ENCODE peak calls at places on chromosomes 2 and 18, in six cellular contexts. One of them, this sample, is unnamed.

GRCh38 chr2:26597197-26597596 is 44.0 kb downstream of the CIB4 start:
- DNase-seq in GM12865: no peak
- DNase-seq in WTC11: no peak
- DNase-seq in keratinocyte: no peak
- DNase-seq in CD14-positive monocyte: no peak
- DNase-seq in HCT116: no peak
- DNase-seq in this sample: no peak

GRCh38 chr2:10478916-10479315 is 30.8 kb upstream of the ODC1 start:
- DNase-seq in GM12865: no peak
- DNase-seq in WTC11: no peak
- DNase-seq in keratinocyte: no peak
- DNase-seq in CD14-positive monocyte: peak
- DNase-seq in HCT116: no peak
- DNase-seq in this sample: no peak

GRCh38 chr2:121210691-121211090 is 74.3 kb downstream of the TFCP2L1 start:
- DNase-seq in GM12865: no peak
- DNase-seq in WTC11: no peak
- DNase-seq in keratinocyte: no peak
- DNase-seq in CD14-positive monocyte: no peak
- DNase-seq in HCT116: peak
- DNase-seq in this sample: no peak

GRCh38 chr18:67621025-67621713 is 104.6 kb upstream of the DSEL start:
- DNase-seq in GM12865: no peak
- DNase-seq in WTC11: no peak
- DNase-seq in keratinocyte: no peak
- DNase-seq in CD14-positive monocyte: no peak
- DNase-seq in HCT116: no peak
- DNase-seq in this sample: no peak

GRCh38 chr18:7566587-7567486 is at the start of gene PTPRM:
- DNase-seq in GM12865: peak
- DNase-seq in WTC11: peak
- DNase-seq in keratinocyte: no peak
- DNase-seq in CD14-positive monocyte: peak
- DNase-seq in HCT116: peak
- DNase-seq in this sample: peak

GRCh38 chr2:98114643-98115355 is 27.8 kb downstream of the VWA3B start:
- DNase-seq in GM12865: no peak
- DNase-seq in WTC11: no peak
- DNase-seq in keratinocyte: no peak
- DNase-seq in CD14-positive monocyte: no peak
- DNase-seq in HCT116: no peak
- DNase-seq in this sample: no peak

GRCh38 chr2:53559302-53559967 is 208.2 kb upstream of the CHAC2 start:
- DNase-seq in GM12865: no peak
- DNase-seq in WTC11: no peak
- DNase-seq in keratinocyte: peak
- DNase-seq in CD14-positive monocyte: no peak
- DNase-seq in HCT116: peak
- DNase-seq in this sample: no peak

GRCh38 chr18:75154997-75155396 is 53.9 kb downstream of the PTGR3 start:
- DNase-seq in GM12865: no peak
- DNase-seq in WTC11: no peak
- DNase-seq in keratinocyte: no peak
- DNase-seq in CD14-positive monocyte: no peak
- DNase-seq in HCT116: no peak
- DNase-seq in this sample: no peak

GRCh38 chr2:63486861-63487290 is 101.4 kb downstream of the WDPCP start:
- DNase-seq in GM12865: peak
- DNase-seq in WTC11: no peak
- DNase-seq in keratinocyte: no peak
- DNase-seq in CD14-positive monocyte: no peak
- DNase-seq in HCT116: no peak
- DNase-seq in this sample: no peak

GRCh38 chr2:101628050-101628392 is 69.5 kb upstream of the MAP4K4 start:
- DNase-seq in GM12865: no peak
- DNase-seq in WTC11: no peak
- DNase-seq in keratinocyte: no peak
- DNase-seq in CD14-positive monocyte: no peak
- DNase-seq in HCT116: no peak
- DNase-seq in this sample: no peak

GRCh38 chr2:39326644-39327043 is 82.9 kb upstream of the CDKL4 start:
- DNase-seq in GM12865: no peak
- DNase-seq in WTC11: no peak
- DNase-seq in keratinocyte: no peak
- DNase-seq in CD14-positive monocyte: no peak
- DNase-seq in HCT116: no peak
- DNase-seq in this sample: no peak

DNA sequence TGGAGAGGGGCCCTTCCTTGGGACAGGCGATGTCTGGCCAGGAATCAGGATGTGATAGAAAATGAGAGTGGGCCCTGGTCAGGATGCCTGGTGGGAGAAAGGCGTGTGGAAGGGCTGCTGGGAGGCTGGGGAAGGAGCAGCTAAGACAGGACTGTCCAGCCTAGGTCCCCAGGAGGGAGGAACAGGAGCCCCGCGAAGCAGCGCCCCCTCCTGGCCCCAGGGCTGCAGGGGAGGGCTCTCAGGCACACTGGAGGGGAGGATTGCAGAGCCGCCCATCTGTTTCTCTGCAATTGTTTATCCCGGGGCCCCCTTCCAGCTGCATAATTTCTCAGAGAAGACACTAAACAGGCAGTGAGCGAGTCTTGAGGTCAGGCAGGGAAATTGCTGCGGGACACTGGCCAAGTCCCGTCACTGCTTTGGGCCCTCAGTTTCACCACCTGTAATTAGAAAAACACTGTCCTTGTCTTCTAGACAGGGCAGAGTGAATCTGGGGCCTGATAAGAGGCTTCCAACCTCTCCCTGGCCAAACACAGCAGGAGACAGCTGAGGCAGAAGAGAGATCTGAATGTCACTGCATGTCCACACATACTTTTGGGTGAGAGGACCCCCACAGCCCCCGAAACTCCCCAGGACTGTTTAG is 3.9 kb upstream of the NPPC start:
- DNase-seq in GM12865: peak
- DNase-seq in WTC11: peak
- DNase-seq in keratinocyte: no peak
- DNase-seq in CD14-positive monocyte: no peak
- DNase-seq in HCT116: no peak
- DNase-seq in this sample: peak
- TF ChIP-seq CTCF in GM12865: peak
- TF ChIP-seq CTCF in WTC11: peak
- TF ChIP-seq CTCF in keratinocyte: peak
- TF ChIP-seq CTCF in CD14-positive monocyte: no peak
- TF ChIP-seq CTCF in HCT116: peak
- TF ChIP-seq CTCF in this sample: peak

GRCh38 chr18:34223164-34223892 is 1.4 kb downstream of the NOL4 start:
- DNase-seq in GM12865: peak
- DNase-seq in WTC11: peak
- DNase-seq in keratinocyte: no peak
- DNase-seq in CD14-positive monocyte: no peak
- DNase-seq in HCT116: no peak
- DNase-seq in this sample: peak

GRCh38 chr18:34222396-34223163 is 2.1 kb downstream of the NOL4 start:
- DNase-seq in GM12865: peak
- DNase-seq in WTC11: peak
- DNase-seq in keratinocyte: no peak
- DNase-seq in CD14-positive monocyte: no peak
- DNase-seq in HCT116: no peak
- DNase-seq in this sample: peak

GRCh38 chr18:34223893-34224422 is 755 bp downstream of the NOL4 start:
- DNase-seq in GM12865: peak
- DNase-seq in WTC11: no peak
- DNase-seq in keratinocyte: no peak
- DNase-seq in CD14-positive monocyte: no peak
- DNase-seq in HCT116: no peak
- DNase-seq in this sample: peak

GRCh38 chr18:34225218-34225553 is 473 bp upstream of the NOL4 start:
- DNase-seq in GM12865: no peak
- DNase-seq in WTC11: no peak
- DNase-seq in keratinocyte: no peak
- DNase-seq in CD14-positive monocyte: no peak
- DNase-seq in HCT116: no peak
- DNase-seq in this sample: no peak

DNA sequence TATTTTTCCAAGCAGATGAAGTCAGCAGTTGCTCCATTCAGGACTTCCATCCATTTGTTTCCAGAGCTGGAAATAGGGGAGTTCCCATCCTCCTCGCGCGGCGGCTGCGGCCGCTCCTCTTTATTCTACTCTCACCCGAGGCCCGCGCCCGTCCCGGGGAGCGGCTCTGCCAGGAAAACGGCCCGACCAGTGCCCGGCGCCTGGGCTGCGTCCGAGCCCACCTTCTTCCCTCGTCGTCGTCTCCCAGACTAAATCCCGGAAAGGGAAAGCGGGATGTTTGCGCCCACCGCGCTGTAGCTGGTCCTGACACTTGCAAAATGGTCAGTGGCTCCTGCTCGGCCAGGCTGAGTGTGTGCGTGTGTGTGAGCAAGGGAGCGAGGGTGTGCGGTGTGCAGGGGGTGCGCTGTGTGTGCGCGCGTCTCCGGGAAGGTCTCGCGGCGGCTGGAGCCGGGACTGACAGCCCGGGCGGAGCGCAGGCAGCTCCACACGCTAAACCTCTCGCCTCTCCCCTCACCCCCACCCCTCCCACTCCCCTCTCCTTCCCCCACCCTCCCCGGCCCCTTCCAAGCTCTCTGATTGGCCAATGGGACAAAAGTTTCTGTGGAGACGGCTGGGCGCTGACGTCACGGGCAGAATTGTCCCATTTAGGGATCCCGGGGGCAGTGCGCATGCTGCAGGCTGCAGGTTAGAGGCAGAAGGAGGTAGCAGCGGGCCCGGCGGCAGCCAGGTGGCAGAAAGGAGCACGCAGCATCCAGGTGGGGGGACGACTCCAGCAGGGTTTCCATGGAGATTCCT is at the start of gene NOL4:
- DNase-seq in GM12865: peak
- DNase-seq in WTC11: peak
- DNase-seq in keratinocyte: no peak
- DNase-seq in CD14-positive monocyte: no peak
- DNase-seq in HCT116: no peak
- DNase-seq in this sample: peak
- TF ChIP-seq CTCF in GM12865: peak
- TF ChIP-seq CTCF in WTC11: peak
- TF ChIP-seq CTCF in keratinocyte: peak
- TF ChIP-seq CTCF in CD14-positive monocyte: no peak
- TF ChIP-seq CTCF in HCT116: no peak
- TF ChIP-seq CTCF in this sample: peak

GRCh38 chr2:20523798-20524197 is 76.9 kb downstream of the RHOB start:
- DNase-seq in GM12865: no peak
- DNase-seq in WTC11: no peak
- DNase-seq in keratinocyte: no peak
- DNase-seq in CD14-positive monocyte: no peak
- DNase-seq in HCT116: no peak
- DNase-seq in this sample: no peak

GRCh38 chr2:20526146-20526545 is 79.3 kb downstream of the RHOB start:
- DNase-seq in GM12865: no peak
- DNase-seq in WTC11: no peak
- DNase-seq in keratinocyte: no peak
- DNase-seq in CD14-positive monocyte: no peak
- DNase-seq in HCT116: no peak
- DNase-seq in this sample: no peak

GRCh38 chr2:20526666-20527065 is 79.8 kb downstream of the RHOB start:
- DNase-seq in GM12865: no peak
- DNase-seq in WTC11: no peak
- DNase-seq in keratinocyte: no peak
- DNase-seq in CD14-positive monocyte: no peak
- DNase-seq in HCT116: no peak
- DNase-seq in this sample: no peak

GRCh38 chr2:20524412-20525040 is 77.7 kb downstream of the RHOB start:
- DNase-seq in GM12865: peak
- DNase-seq in WTC11: no peak
- DNase-seq in keratinocyte: no peak
- DNase-seq in CD14-positive monocyte: no peak
- DNase-seq in HCT116: no peak
- DNase-seq in this sample: peak

GRCh38 chr2:20525041-20526035 is 78.5 kb downstream of the RHOB start:
- DNase-seq in GM12865: peak
- DNase-seq in WTC11: no peak
- DNase-seq in keratinocyte: no peak
- DNase-seq in CD14-positive monocyte: no peak
- DNase-seq in HCT116: no peak
- DNase-seq in this sample: peak
- TF ChIP-seq CTCF in GM12865: no peak
- TF ChIP-seq CTCF in WTC11: no peak
- TF ChIP-seq CTCF in keratinocyte: no peak
- TF ChIP-seq CTCF in CD14-positive monocyte: no peak
- TF ChIP-seq CTCF in HCT116: no peak
- TF ChIP-seq CTCF in this sample: peak

DNA sequence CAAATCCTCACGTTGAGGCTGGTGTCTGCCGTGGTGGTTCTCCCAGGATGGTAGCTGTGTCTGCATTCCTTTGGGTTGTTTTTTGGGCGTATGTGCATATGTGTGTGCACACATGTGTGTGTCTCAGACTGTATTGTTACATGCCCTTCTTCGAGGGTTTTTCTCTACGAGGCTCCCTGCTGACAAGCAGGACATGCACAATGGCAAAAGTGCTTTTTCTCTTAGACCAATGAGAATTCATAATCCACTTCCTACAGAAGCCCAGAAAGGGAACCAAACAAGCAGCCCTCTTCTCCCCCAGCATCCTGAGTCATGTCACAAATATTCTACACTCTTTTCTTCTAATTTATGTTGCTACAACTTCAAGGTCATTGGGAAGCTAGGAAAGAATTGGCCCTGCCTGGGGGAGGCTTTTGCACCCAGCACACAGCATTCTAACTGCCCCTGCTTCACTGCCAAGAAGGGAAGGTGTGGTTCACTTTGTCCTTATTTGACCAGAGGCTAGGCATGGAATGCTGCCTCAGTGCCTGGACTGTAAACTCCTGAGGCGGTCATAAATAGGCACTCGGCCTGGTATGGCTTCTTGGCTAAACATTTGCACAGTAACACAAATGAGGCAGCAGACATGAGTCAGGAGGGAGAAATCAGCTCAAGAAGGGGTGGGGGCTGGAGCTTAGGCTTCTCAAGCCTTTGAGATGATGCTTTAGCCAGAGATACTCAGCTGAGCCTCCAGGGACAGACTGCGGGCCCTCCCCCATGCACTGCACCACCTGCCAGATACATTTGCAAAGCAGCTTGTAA is 92.6 kb upstream of the KLF7 start:
- DNase-seq in GM12865: no peak
- DNase-seq in WTC11: no peak
- DNase-seq in keratinocyte: peak
- DNase-seq in CD14-positive monocyte: no peak
- DNase-seq in HCT116: no peak
- DNase-seq in this sample: no peak
- TF ChIP-seq CTCF in GM12865: no peak
- TF ChIP-seq CTCF in WTC11: no peak
- TF ChIP-seq CTCF in keratinocyte: no peak
- TF ChIP-seq CTCF in CD14-positive monocyte: no peak
- TF ChIP-seq CTCF in HCT116: no peak
- TF ChIP-seq CTCF in this sample: no peak

GRCh38 chr18:76480913-76481312 is 14.1 kb downstream of the ZNF516 start:
- DNase-seq in GM12865: no peak
- DNase-seq in WTC11: peak
- DNase-seq in keratinocyte: no peak
- DNase-seq in CD14-positive monocyte: no peak
- DNase-seq in HCT116: no peak
- DNase-seq in this sample: no peak
- TF ChIP-seq CTCF in GM12865: peak
- TF ChIP-seq CTCF in WTC11: peak
- TF ChIP-seq CTCF in keratinocyte: peak
- TF ChIP-seq CTCF in CD14-positive monocyte: peak
- TF ChIP-seq CTCF in HCT116: peak
- TF ChIP-seq CTCF in this sample: no peak